ENCODE peak calls at places on chromosomes 4 and X, in seven cellular contexts. One of them, this sample, is unnamed.

GRCh38 chr4:119299221-119300071 is 22.5 kb downstream of the FABP2 start:
- DNase-seq in B cell: no peak
- DNase-seq in stimulated activated CD4-positive, alpha-beta T cell treated with anti-CD3 and anti-CD28 coated beads, Interleukin-1b, Interleukin-23, amount 100 ng/mL, for 48 hours: no peak
- DNase-seq in COR-L47: no peak
- DNase-seq in naive B cell: peak
- DNase-seq in SW480: peak
- DNase-seq in ovary: no peak
- DNase-seq in this sample: no peak

GRCh38 chr4:189445613-189446012 is 495.1 kb upstream of the FRG1 start:
- DNase-seq in B cell: no peak
- DNase-seq in naive B cell: no peak
- DNase-seq in ovary: no peak
- DNase-seq in SW480: no peak
- DNase-seq in COR-L47: no peak
- DNase-seq in stimulated activated CD4-positive, alpha-beta T cell treated with anti-CD3 and anti-CD28 coated beads, Interleukin-1b, Interleukin-23, amount 100 ng/mL, for 48 hours: no peak
- DNase-seq in this sample: no peak

GRCh38 chr4:168475745-168476144 is 4.5 kb downstream of the DDX60L start:
- DNase-seq in B cell: no peak
- DNase-seq in naive B cell: no peak
- DNase-seq in ovary: no peak
- DNase-seq in stimulated activated CD4-positive, alpha-beta T cell treated with anti-CD3 and anti-CD28 coated beads, Interleukin-1b, Interleukin-23, amount 100 ng/mL, for 48 hours: peak
- DNase-seq in COR-L47: no peak
- DNase-seq in SW480: no peak
- DNase-seq in this sample: peak

GRCh38 chrX:153443476-153444332 is 2.2 kb downstream of the TREX2 start:
- DNase-seq in B cell: no peak
- DNase-seq in COR-L47: no peak
- DNase-seq in ovary: no peak
- DNase-seq in stimulated activated CD4-positive, alpha-beta T cell treated with anti-CD3 and anti-CD28 coated beads, Interleukin-1b, Interleukin-23, amount 100 ng/mL, for 48 hours: no peak
- DNase-seq in SW480: peak
- DNase-seq in naive B cell: no peak
- DNase-seq in this sample: no peak

GRCh38 chr4:121651597-121651996 is 45.2 kb downstream of the ANXA5 start:
- DNase-seq in B cell: no peak
- DNase-seq in stimulated activated CD4-positive, alpha-beta T cell treated with anti-CD3 and anti-CD28 coated beads, Interleukin-1b, Interleukin-23, amount 100 ng/mL, for 48 hours: no peak
- DNase-seq in naive B cell: no peak
- DNase-seq in COR-L47: no peak
- DNase-seq in ovary: no peak
- DNase-seq in SW480: no peak
- DNase-seq in this sample: no peak

GRCh38 chr4:187993827-187994226 is 1.7 kb upstream of the ZFP42 start:
- DNase-seq in B cell: no peak
- DNase-seq in SW480: no peak
- DNase-seq in ovary: no peak
- DNase-seq in naive B cell: no peak
- DNase-seq in COR-L47: no peak
- DNase-seq in stimulated activated CD4-positive, alpha-beta T cell treated with anti-CD3 and anti-CD28 coated beads, Interleukin-1b, Interleukin-23, amount 100 ng/mL, for 48 hours: no peak
- DNase-seq in this sample: no peak

GRCh38 chr4:123162859-123163258 is 233.7 kb upstream of the SPRY1 start:
- DNase-seq in B cell: no peak
- DNase-seq in naive B cell: no peak
- DNase-seq in COR-L47: no peak
- DNase-seq in ovary: no peak
- DNase-seq in stimulated activated CD4-positive, alpha-beta T cell treated with anti-CD3 and anti-CD28 coated beads, Interleukin-1b, Interleukin-23, amount 100 ng/mL, for 48 hours: no peak
- DNase-seq in SW480: no peak
- DNase-seq in this sample: no peak

GRCh38 chr4:139934786-139935330 is 219.1 kb downstream of the MAML3 start:
- DNase-seq in SW480: no peak
- DNase-seq in ovary: no peak
- DNase-seq in naive B cell: no peak
- DNase-seq in stimulated activated CD4-positive, alpha-beta T cell treated with anti-CD3 and anti-CD28 coated beads, Interleukin-1b, Interleukin-23, amount 100 ng/mL, for 48 hours: no peak
- DNase-seq in COR-L47: peak
- DNase-seq in B cell: no peak
- DNase-seq in this sample: no peak

GRCh38 chr4:73709461-73710033 is 30.8 kb upstream of the CXCL8 start:
- DNase-seq in COR-L47: no peak
- DNase-seq in ovary: no peak
- DNase-seq in stimulated activated CD4-positive, alpha-beta T cell treated with anti-CD3 and anti-CD28 coated beads, Interleukin-1b, Interleukin-23, amount 100 ng/mL, for 48 hours: no peak
- DNase-seq in naive B cell: no peak
- DNase-seq in SW480: no peak
- DNase-seq in B cell: no peak
- DNase-seq in this sample: no peak

GRCh38 chrX:150308532-150309157 is 54.5 kb upstream of the MAMLD1 start:
- DNase-seq in ovary: no peak
- DNase-seq in stimulated activated CD4-positive, alpha-beta T cell treated with anti-CD3 and anti-CD28 coated beads, Interleukin-1b, Interleukin-23, amount 100 ng/mL, for 48 hours: no peak
- DNase-seq in COR-L47: no peak
- DNase-seq in naive B cell: no peak
- DNase-seq in B cell: no peak
- DNase-seq in SW480: no peak
- DNase-seq in this sample: no peak

GRCh38 chr4:113049421-113050355 is at the start of gene ANK2:
- DNase-seq in B cell: no peak
- DNase-seq in COR-L47: peak
- DNase-seq in SW480: no peak
- DNase-seq in naive B cell: no peak
- DNase-seq in ovary: peak
- DNase-seq in stimulated activated CD4-positive, alpha-beta T cell treated with anti-CD3 and anti-CD28 coated beads, Interleukin-1b, Interleukin-23, amount 100 ng/mL, for 48 hours: no peak
- DNase-seq in this sample: no peak

GRCh38 chrX:14864626-14865025 is 8.2 kb downstream of the FANCB start:
- DNase-seq in naive B cell: no peak
- DNase-seq in B cell: no peak
- DNase-seq in stimulated activated CD4-positive, alpha-beta T cell treated with anti-CD3 and anti-CD28 coated beads, Interleukin-1b, Interleukin-23, amount 100 ng/mL, for 48 hours: no peak
- DNase-seq in SW480: no peak
- DNase-seq in ovary: no peak
- DNase-seq in COR-L47: no peak
- DNase-seq in this sample: no peak

GRCh38 chrX:48890934-48891401 is 6.6 kb downstream of the TIMM17B start:
- DNase-seq in naive B cell: no peak
- DNase-seq in B cell: no peak
- DNase-seq in ovary: peak
- DNase-seq in COR-L47: no peak
- DNase-seq in SW480: peak
- DNase-seq in stimulated activated CD4-positive, alpha-beta T cell treated with anti-CD3 and anti-CD28 coated beads, Interleukin-1b, Interleukin-23, amount 100 ng/mL, for 48 hours: no peak
- DNase-seq in this sample: peak

GRCh38 chr4:84870398-84871163 is 95.9 kb downstream of the WDFY3 start:
- DNase-seq in SW480: no peak
- DNase-seq in stimulated activated CD4-positive, alpha-beta T cell treated with anti-CD3 and anti-CD28 coated beads, Interleukin-1b, Interleukin-23, amount 100 ng/mL, for 48 hours: no peak
- DNase-seq in B cell: no peak
- DNase-seq in ovary: no peak
- DNase-seq in naive B cell: no peak
- DNase-seq in COR-L47: no peak
- DNase-seq in this sample: no peak

GRCh38 chrX:1500701-1501624 is 36.0 kb downstream of the P2RY8 start:
- DNase-seq in stimulated activated CD4-positive, alpha-beta T cell treated with anti-CD3 and anti-CD28 coated beads, Interleukin-1b, Interleukin-23, amount 100 ng/mL, for 48 hours: no peak
- DNase-seq in COR-L47: no peak
- DNase-seq in SW480: no peak
- DNase-seq in ovary: no peak
- DNase-seq in B cell: peak
- DNase-seq in naive B cell: peak
- DNase-seq in this sample: no peak

GRCh38 chr4:76458829-76459228 is 23.8 kb downstream of the SHROOM3 start:
- DNase-seq in naive B cell: no peak
- DNase-seq in stimulated activated CD4-positive, alpha-beta T cell treated with anti-CD3 and anti-CD28 coated beads, Interleukin-1b, Interleukin-23, amount 100 ng/mL, for 48 hours: no peak
- DNase-seq in ovary: no peak
- DNase-seq in SW480: no peak
- DNase-seq in B cell: no peak
- DNase-seq in COR-L47: no peak
- DNase-seq in this sample: no peak

GRCh38 chrX:115260330-115260729 is 26.4 kb upstream of the LRCH2 start:
- DNase-seq in SW480: no peak
- DNase-seq in COR-L47: no peak
- DNase-seq in ovary: no peak
- DNase-seq in stimulated activated CD4-positive, alpha-beta T cell treated with anti-CD3 and anti-CD28 coated beads, Interleukin-1b, Interleukin-23, amount 100 ng/mL, for 48 hours: no peak
- DNase-seq in B cell: no peak
- DNase-seq in naive B cell: no peak
- DNase-seq in this sample: no peak

GRCh38 chr4:16530688-16531635 is 304.7 kb upstream of the TAPT1 start:
- DNase-seq in stimulated activated CD4-positive, alpha-beta T cell treated with anti-CD3 and anti-CD28 coated beads, Interleukin-1b, Interleukin-23, amount 100 ng/mL, for 48 hours: no peak
- DNase-seq in B cell: no peak
- DNase-seq in COR-L47: no peak
- DNase-seq in ovary: no peak
- DNase-seq in naive B cell: no peak
- DNase-seq in SW480: no peak
- DNase-seq in this sample: no peak

GRCh38 chr4:126106658-126107057 is 791.9 kb downstream of the FAT4 start:
- DNase-seq in ovary: no peak
- DNase-seq in B cell: no peak
- DNase-seq in COR-L47: no peak
- DNase-seq in SW480: no peak
- DNase-seq in naive B cell: no peak
- DNase-seq in stimulated activated CD4-positive, alpha-beta T cell treated with anti-CD3 and anti-CD28 coated beads, Interleukin-1b, Interleukin-23, amount 100 ng/mL, for 48 hours: no peak
- DNase-seq in this sample: no peak

GRCh38 chr4:107893171-107894137 is 37.9 kb upstream of the CYP2U1 start:
- DNase-seq in naive B cell: no peak
- DNase-seq in COR-L47: no peak
- DNase-seq in stimulated activated CD4-positive, alpha-beta T cell treated with anti-CD3 and anti-CD28 coated beads, Interleukin-1b, Interleukin-23, amount 100 ng/mL, for 48 hours: no peak
- DNase-seq in ovary: no peak
- DNase-seq in B cell: no peak
- DNase-seq in SW480: no peak
- DNase-seq in this sample: no peak

GRCh38 chr4:101191302-101192098 is 155.8 kb downstream of the PPP3CA start:
- DNase-seq in ovary: peak
- DNase-seq in B cell: no peak
- DNase-seq in naive B cell: no peak
- DNase-seq in SW480: no peak
- DNase-seq in stimulated activated CD4-positive, alpha-beta T cell treated with anti-CD3 and anti-CD28 coated beads, Interleukin-1b, Interleukin-23, amount 100 ng/mL, for 48 hours: no peak
- DNase-seq in COR-L47: no peak
- DNase-seq in this sample: no peak

GRCh38 chrX:338836-339400 is 20.3 kb upstream of the GTPBP6 start:
- DNase-seq in SW480: no peak
- DNase-seq in COR-L47: no peak
- DNase-seq in stimulated activated CD4-positive, alpha-beta T cell treated with anti-CD3 and anti-CD28 coated beads, Interleukin-1b, Interleukin-23, amount 100 ng/mL, for 48 hours: no peak
- DNase-seq in B cell: peak
- DNase-seq in ovary: no peak
- DNase-seq in naive B cell: no peak
- DNase-seq in this sample: no peak

GRCh38 chrX:36721990-36722389 is 286.2 kb upstream of the FAM47C start:
- DNase-seq in naive B cell: no peak
- DNase-seq in stimulated activated CD4-positive, alpha-beta T cell treated with anti-CD3 and anti-CD28 coated beads, Interleukin-1b, Interleukin-23, amount 100 ng/mL, for 48 hours: no peak
- DNase-seq in B cell: no peak
- DNase-seq in ovary: no peak
- DNase-seq in COR-L47: no peak
- DNase-seq in SW480: no peak
- DNase-seq in this sample: no peak

GRCh38 chr4:109861271-109861670 is 13.4 kb downstream of the LRIT3 start:
- DNase-seq in B cell: no peak
- DNase-seq in SW480: no peak
- DNase-seq in ovary: no peak
- DNase-seq in stimulated activated CD4-positive, alpha-beta T cell treated with anti-CD3 and anti-CD28 coated beads, Interleukin-1b, Interleukin-23, amount 100 ng/mL, for 48 hours: no peak
- DNase-seq in naive B cell: no peak
- DNase-seq in COR-L47: no peak
- DNase-seq in this sample: no peak

GRCh38 chrX:31138124-31138523 is 66.3 kb upstream of the FTHL17 start:
- DNase-seq in COR-L47: no peak
- DNase-seq in ovary: no peak
- DNase-seq in B cell: no peak
- DNase-seq in naive B cell: no peak
- DNase-seq in stimulated activated CD4-positive, alpha-beta T cell treated with anti-CD3 and anti-CD28 coated beads, Interleukin-1b, Interleukin-23, amount 100 ng/mL, for 48 hours: no peak
- DNase-seq in SW480: no peak
- DNase-seq in this sample: no peak

GRCh38 chrX:39204349-39204748 is 403.1 kb downstream of the MID1IP1 start:
- DNase-seq in COR-L47: no peak
- DNase-seq in ovary: no peak
- DNase-seq in B cell: no peak
- DNase-seq in naive B cell: no peak
- DNase-seq in stimulated activated CD4-positive, alpha-beta T cell treated with anti-CD3 and anti-CD28 coated beads, Interleukin-1b, Interleukin-23, amount 100 ng/mL, for 48 hours: no peak
- DNase-seq in SW480: no peak
- DNase-seq in this sample: no peak

GRCh38 chrX:81174286-81174685 is 27.4 kb downstream of the HMGN5 start:
- DNase-seq in COR-L47: no peak
- DNase-seq in ovary: no peak
- DNase-seq in SW480: peak
- DNase-seq in naive B cell: no peak
- DNase-seq in B cell: no peak
- DNase-seq in stimulated activated CD4-positive, alpha-beta T cell treated with anti-CD3 and anti-CD28 coated beads, Interleukin-1b, Interleukin-23, amount 100 ng/mL, for 48 hours: no peak
- DNase-seq in this sample: no peak

GRCh38 chr4:114267976-114268375 is 288.5 kb upstream of the ARSJ start:
- DNase-seq in naive B cell: no peak
- DNase-seq in ovary: no peak
- DNase-seq in B cell: no peak
- DNase-seq in stimulated activated CD4-positive, alpha-beta T cell treated with anti-CD3 and anti-CD28 coated beads, Interleukin-1b, Interleukin-23, amount 100 ng/mL, for 48 hours: no peak
- DNase-seq in SW480: no peak
- DNase-seq in COR-L47: no peak
- DNase-seq in this sample: no peak